ENCODE peak calls at places on chromosomes 7 and 10, in five cellular contexts. S is H9, I is trophoblast cell, T is neuronal stem cell, N is H1. B is an unnamed sample.

GRCh38 chr7:106317971-106318370 is 33.2 kb upstream of the NAMPT start:
- DNase-seq in S (no peak), I (no peak), T (no peak), N (no peak), B (no peak)

GRCh38 chr7:50970092-50970491 is 187.4 kb upstream of the GRB10 start:
- DNase-seq in S (peak; percentile 59), I (no peak), T (no peak), N (no peak), B (no peak)

GRCh38 chr10:44921061-44921460 is 9.9 kb downstream of the TMEM72 start:
- DNase-seq in S (no peak), I (no peak), T (no peak), N (no peak), B (no peak)

GRCh38 chr10:130774871-130775270 is 536.6 kb downstream of the TCERG1L start:
- DNase-seq in S (no peak), I (no peak), T (no peak), N (no peak), B (no peak)

GRCh38 chr10:94412439-94412838 is 10.1 kb downstream of the TBC1D12 start:
- DNase-seq in S (no peak), I (no peak), T (no peak), N (no peak), B (no peak)

GRCh38 chr10:8061274-8062211 is 7.1 kb downstream of the GATA3 start:
- DNase-seq in S (no peak), I (no peak), T (peak; percentile 26), N (no peak), B (no peak)

GRCh38 chr10:126199221-126199998 is 188.9 kb downstream of the ADAM12 start:
- DNase-seq in S (no peak), I (peak; percentile 84), T (no peak), N (no peak), B (peak; percentile 93)

GRCh38 chr7:151040616-151041375 is 7.5 kb upstream of the ASIC3 start:
- DNase-seq in S (no peak), I (no peak), T (no peak), N (no peak), B (no peak)

GRCh38 chr7:70886547-70886946 is 245.4 kb upstream of the GALNT17 start:
- DNase-seq in S (no peak), I (no peak), T (no peak), N (no peak), B (no peak)

GRCh38 chr7:143391462-143392404 is 10.6 kb downstream of the ZYX start:
- DNase-seq in S (peak; percentile 30), I (peak; percentile 30), T (no peak), N (no peak), B (peak; percentile 53)

GRCh38 chr10:78599122-78599853 is 469.5 kb upstream of the ZMIZ1 start:
- DNase-seq in S (peak; percentile 0), I (no peak), T (no peak), N (no peak), B (no peak)

GRCh38 chr7:84950836-84951235 is 236.0 kb downstream of the SEMA3D start:
- DNase-seq in S (no peak), I (no peak), T (no peak), N (no peak), B (peak; percentile 58)

GRCh38 chr7:130432886-130433285 is 7.9 kb downstream of the CEP41 start:
- DNase-seq in S (no peak), I (no peak), T (no peak), N (no peak), B (peak; percentile 46)

GRCh38 chr10:120979435-120980315 is 128.5 kb downstream of the WDR11 start:
- DNase-seq in S (peak; percentile 81), I (peak; percentile 22), T (peak; percentile 32), N (no peak), B (peak; percentile 14)

GRCh38 chr10:116748041-116748440 is 5.7 kb upstream of the HSPA12A start:
- DNase-seq in S (no peak), I (peak; percentile 4), T (no peak), N (no peak), B (peak; percentile 65)

GRCh38 chr10:97508342-97508741 is 9.6 kb downstream of the UBTD1 start:
- DNase-seq in S (no peak), I (no peak), T (no peak), N (no peak), B (no peak)

GRCh38 chr7:127798023-127798422 is 146.0 kb downstream of the SND1 start:
- DNase-seq in S (no peak), I (no peak), T (no peak), N (no peak), B (peak; percentile 35)

GRCh38 chr10:7300327-7300726 is 110.5 kb downstream of the SFMBT2 start:
- DNase-seq in S (no peak), I (no peak), T (no peak), N (no peak), B (peak; percentile 50)

GRCh38 chr10:94500063-94500462 is 45.5 kb upstream of the HELLS start:
- DNase-seq in S (no peak), I (no peak), T (no peak), N (no peak), B (peak; percentile 18)

GRCh38 chr7:46627038-46627315 is 705.9 kb upstream of the IGFBP3 start:
- DNase-seq in S (no peak), I (no peak), T (no peak), N (no peak), B (peak; percentile 49)

GRCh38 chr10:52740913-52741675 is 31.5 kb downstream of the MBL2 start:
- DNase-seq in S (peak; percentile 86), I (peak; percentile 53), T (peak; percentile 55), N (peak; percentile 31), B (peak; percentile 65)

GRCh38 chr7:121429803-121430202 is 33.7 kb upstream of the FAM3C start:
- DNase-seq in S (no peak), I (no peak), T (no peak), N (no peak), B (no peak)

GRCh38 chr10:103512166-103512565 is 18.7 kb downstream of the NEURL1 start:
- DNase-seq in S (peak; percentile 5), I (no peak), T (no peak), N (no peak), B (no peak)

GRCh38 chr7:23285657-23286646 is 13.2 kb upstream of the MALSU1 start:
- DNase-seq in S (no peak), I (no peak), T (no peak), N (no peak), B (no peak)

GRCh38 chr7:78345979-78346378 is 547.4 kb downstream of the PHTF2 start:
- DNase-seq in S (no peak), I (no peak), T (no peak), N (no peak), B (no peak)

GRCh38 chr7:43057151-43057550 is 55.3 kb upstream of the HECW1 start:
- DNase-seq in S (no peak), I (no peak), T (no peak), N (no peak), B (no peak)

GRCh38 chr10:98267069-98267893 is 713 bp downstream of the LOXL4 start:
- DNase-seq in S (no peak), I (no peak), T (no peak), N (no peak), B (no peak)

GRCh38 chr7:138470586-138471157 is 10.6 kb downstream of the TRIM24 start:
- DNase-seq in S (no peak), I (no peak), T (no peak), N (no peak), B (no peak)

GRCh38 chr10:117477961-117478670 is 64.4 kb upstream of the EMX2 start:
- DNase-seq in S (no peak), I (peak; percentile 44), T (no peak), N (no peak), B (peak; percentile 57)

GRCh38 chr10:80200687-80201086 is 4.7 kb downstream of the ANXA11 start:
- DNase-seq in S (no peak), I (no peak), T (no peak), N (no peak), B (no peak)

GRCh38 chr10:124414077-124414476 is 4.6 kb downstream of the OAT start:
- DNase-seq in S (no peak), I (no peak), T (no peak), N (no peak), B (no peak)

GRCh38 chr10:100182281-100182680 is 3.5 kb downstream of the ERLIN1 start:
- DNase-seq in S (no peak), I (no peak), T (no peak), N (no peak), B (no peak)

GRCh38 chr7:159139639-159140038 is 5.0 kb downstream of the VIPR2 start:
- DNase-seq in S (no peak), I (no peak), T (no peak), N (no peak), B (no peak)
- H2BK12ac ChIP-seq in S (no peak overlapping the region), I (no peak overlapping the region), T (no peak overlapping the region), N (peak overlapping the region; percentile 52), B (no peak overlapping the region)

DNA sequence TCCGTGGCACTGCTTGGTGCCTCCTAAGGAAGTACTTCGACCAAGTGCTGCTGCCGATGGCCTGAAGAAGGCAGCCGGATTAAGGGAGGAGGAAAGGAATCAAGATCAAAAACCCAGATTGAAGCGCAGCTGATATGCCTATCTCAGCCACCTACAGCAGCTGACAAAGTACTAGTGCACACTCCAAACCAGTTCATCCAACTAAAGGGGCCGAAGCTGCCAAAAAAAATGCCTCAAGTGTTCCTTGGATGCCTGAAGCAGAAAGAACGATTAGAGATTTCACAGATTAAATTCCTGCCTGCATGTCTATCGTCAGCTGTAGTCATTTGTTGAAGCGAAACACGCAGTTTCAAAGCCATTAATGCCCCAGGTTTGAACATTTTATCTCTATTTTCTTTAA is 65.7 kb downstream of the TNRC18 start:
- DNase-seq in S (no peak), I (peak; percentile 86), T (no peak), N (no peak), B (no peak)
- H2BK12ac ChIP-seq in S (no peak overlapping the region), I (no peak overlapping the region), T (no peak overlapping the region), N (no peak overlapping the region), B (no peak overlapping the region)

GRCh38 chr7:116534790-116535189 is 10.0 kb downstream of the CAV1 start:
- DNase-seq in S (no peak), I (no peak), T (no peak), N (no peak), B (peak; percentile 34)
- H2BK12ac ChIP-seq in S (no peak overlapping the region), I (no peak overlapping the region), T (no peak overlapping the region), N (no peak overlapping the region), B (no peak overlapping the region)

GRCh38 chr7:132424821-132425739 is 151.2 kb downstream of the PLXNA4 start:
- DNase-seq in S (peak; percentile 65), I (no peak), T (no peak), N (peak; percentile 7), B (no peak)
- H2BK12ac ChIP-seq in S (no peak overlapping the region), I (no peak overlapping the region), T (peak overlapping the region; percentile 77), N (no peak overlapping the region), B (peak overlapping the region; percentile 79)

DNA sequence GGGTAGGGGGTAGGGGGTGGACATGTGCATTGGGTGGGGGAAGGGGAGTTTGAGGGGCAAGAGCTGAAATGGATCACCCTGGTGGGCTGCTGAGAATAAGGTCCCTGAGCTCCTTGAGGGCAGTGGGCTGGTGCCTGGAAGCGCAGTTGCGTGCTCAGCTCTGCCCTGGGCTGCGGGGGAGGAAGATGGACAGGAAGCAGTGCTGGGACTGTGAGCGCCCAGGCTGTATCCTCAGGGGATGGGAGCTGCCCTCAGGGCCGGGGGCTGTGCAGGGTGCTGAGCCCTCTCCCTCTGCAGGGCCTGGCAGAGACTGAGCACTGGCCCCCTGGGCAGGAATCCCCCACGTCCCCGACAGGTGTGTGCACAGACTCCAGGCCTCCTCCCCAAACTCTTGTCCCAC is 24.4 kb upstream of the ZNF467 start:
- DNase-seq in S (no peak), I (no peak), T (no peak), N (no peak), B (no peak)
- H2BK12ac ChIP-seq in S (no peak overlapping the region), I (no peak overlapping the region), T (peak overlapping the region; percentile 78), N (no peak overlapping the region), B (no peak overlapping the region)

GRCh38 chr7:17078298-17078697 is 196.5 kb upstream of the AGR3 start:
- DNase-seq in S (no peak), I (no peak), T (no peak), N (no peak), B (no peak)
- H2BK12ac ChIP-seq in S (no peak overlapping the region), I (no peak overlapping the region), T (no peak overlapping the region), N (no peak overlapping the region), B (no peak overlapping the region)